ENCODE peak calls at places on chromosome 6, in six cellular contexts. One of them, this sample, is unnamed.

GRCh38 chr6:107244082-107244741 is 128.9 kb upstream of the BEND3 start:
- DNase-seq in H9: no peak
- DNase-seq in RPMI7951: peak; percentile 64
- DNase-seq in caudate nucleus: no peak
- DNase-seq in foreskin fibroblast: no peak
- DNase-seq in kidney glomerular epithelial cell: no peak
- DNase-seq in this sample: no peak

GRCh38 chr6:132611616-132612015 is 12.5 kb downstream of the TAAR2 start:
- DNase-seq in H9: no peak
- DNase-seq in RPMI7951: no peak
- DNase-seq in caudate nucleus: no peak
- DNase-seq in foreskin fibroblast: no peak
- DNase-seq in kidney glomerular epithelial cell: no peak
- DNase-seq in this sample: no peak

GRCh38 chr6:140988780-140989179 is 1143.9 kb upstream of the GJE1 start:
- DNase-seq in H9: no peak
- DNase-seq in RPMI7951: no peak
- DNase-seq in caudate nucleus: no peak
- DNase-seq in foreskin fibroblast: no peak
- DNase-seq in kidney glomerular epithelial cell: no peak
- DNase-seq in this sample: no peak

GRCh38 chr6:106415920-106416319 is 55.4 kb downstream of the CRYBG1 start:
- DNase-seq in H9: no peak
- DNase-seq in RPMI7951: no peak
- DNase-seq in caudate nucleus: no peak
- DNase-seq in foreskin fibroblast: no peak
- DNase-seq in kidney glomerular epithelial cell: no peak
- DNase-seq in this sample: no peak

GRCh38 chr6:4698901-4699659 is 77.1 kb upstream of the CDYL start:
- DNase-seq in H9: no peak
- DNase-seq in RPMI7951: peak; percentile 28
- DNase-seq in caudate nucleus: no peak
- DNase-seq in foreskin fibroblast: no peak
- DNase-seq in kidney glomerular epithelial cell: no peak
- DNase-seq in this sample: no peak

GRCh38 chr6:39280247-39280731 is 33.9 kb downstream of the KCNK17 start:
- DNase-seq in H9: no peak
- DNase-seq in RPMI7951: peak; percentile 60
- DNase-seq in caudate nucleus: no peak
- DNase-seq in foreskin fibroblast: peak; percentile 14
- DNase-seq in kidney glomerular epithelial cell: peak; percentile 49
- DNase-seq in this sample: no peak

GRCh38 chr6:151070666-151071065 is 169.1 kb upstream of the AKAP12 start:
- DNase-seq in H9: no peak
- DNase-seq in RPMI7951: peak; percentile 71
- DNase-seq in caudate nucleus: no peak
- DNase-seq in foreskin fibroblast: peak; percentile 56
- DNase-seq in kidney glomerular epithelial cell: peak; percentile 17
- DNase-seq in this sample: no peak

GRCh38 chr6:47278545-47278944 is 31.2 kb downstream of the TNFRSF21 start:
- DNase-seq in H9: no peak
- DNase-seq in RPMI7951: peak; percentile 31
- DNase-seq in caudate nucleus: no peak
- DNase-seq in foreskin fibroblast: peak; percentile 80
- DNase-seq in kidney glomerular epithelial cell: no peak
- DNase-seq in this sample: no peak

GRCh38 chr6:150091466-150091865 is 22.5 kb upstream of the ULBP3 start:
- DNase-seq in H9: no peak
- DNase-seq in RPMI7951: peak; percentile 67
- DNase-seq in caudate nucleus: no peak
- DNase-seq in foreskin fibroblast: peak; percentile 39
- DNase-seq in kidney glomerular epithelial cell: peak; percentile 45
- DNase-seq in this sample: no peak

GRCh38 chr6:149368065-149368464 is 32.0 kb upstream of the SUMO4 start:
- DNase-seq in H9: no peak
- DNase-seq in RPMI7951: no peak
- DNase-seq in caudate nucleus: no peak
- DNase-seq in foreskin fibroblast: no peak
- DNase-seq in kidney glomerular epithelial cell: no peak
- DNase-seq in this sample: no peak

GRCh38 chr6:31576897-31577341 is 1.6 kb downstream of the TNF start:
- DNase-seq in H9: no peak
- DNase-seq in RPMI7951: no peak
- DNase-seq in caudate nucleus: no peak
- DNase-seq in foreskin fibroblast: no peak
- DNase-seq in kidney glomerular epithelial cell: no peak
- DNase-seq in this sample: no peak

GRCh38 chr6:64890609-64891008 is 816.4 kb downstream of the EYS start:
- DNase-seq in H9: no peak
- DNase-seq in RPMI7951: no peak
- DNase-seq in caudate nucleus: no peak
- DNase-seq in foreskin fibroblast: no peak
- DNase-seq in kidney glomerular epithelial cell: peak; percentile 36
- DNase-seq in this sample: no peak

GRCh38 chr6:150638765-150639164 is 39.1 kb downstream of the PLEKHG1 start:
- DNase-seq in H9: no peak
- DNase-seq in RPMI7951: no peak
- DNase-seq in caudate nucleus: no peak
- DNase-seq in foreskin fibroblast: no peak
- DNase-seq in kidney glomerular epithelial cell: no peak
- DNase-seq in this sample: no peak

GRCh38 chr6:155782320-155782730 is 326.7 kb upstream of the NOX3 start:
- DNase-seq in H9: no peak
- DNase-seq in RPMI7951: peak; percentile 97
- DNase-seq in caudate nucleus: no peak
- DNase-seq in foreskin fibroblast: peak; percentile 81
- DNase-seq in kidney glomerular epithelial cell: peak; percentile 91
- DNase-seq in this sample: peak; percentile 5

GRCh38 chr6:110140650-110141049 is 38.8 kb downstream of the WASF1 start:
- DNase-seq in H9: no peak
- DNase-seq in RPMI7951: peak; percentile 33
- DNase-seq in caudate nucleus: no peak
- DNase-seq in foreskin fibroblast: peak; percentile 83
- DNase-seq in kidney glomerular epithelial cell: no peak
- DNase-seq in this sample: no peak

GRCh38 chr6:170063851-170064617 is 226.8 kb downstream of the DLL1 start:
- DNase-seq in H9: no peak
- DNase-seq in RPMI7951: no peak
- DNase-seq in caudate nucleus: no peak
- DNase-seq in foreskin fibroblast: no peak
- DNase-seq in kidney glomerular epithelial cell: no peak
- DNase-seq in this sample: no peak

GRCh38 chr6:74603676-74604075 is 602.2 kb downstream of the COL12A1 start:
- DNase-seq in H9: no peak
- DNase-seq in RPMI7951: peak; percentile 21
- DNase-seq in caudate nucleus: no peak
- DNase-seq in foreskin fibroblast: peak; percentile 70
- DNase-seq in kidney glomerular epithelial cell: no peak
- DNase-seq in this sample: no peak

GRCh38 chr6:75526502-75527127 is 33.0 kb upstream of the FILIP1 start:
- DNase-seq in H9: peak; percentile 38
- DNase-seq in RPMI7951: peak; percentile 51
- DNase-seq in caudate nucleus: peak; percentile 49
- DNase-seq in foreskin fibroblast: peak; percentile 85
- DNase-seq in kidney glomerular epithelial cell: peak; percentile 55
- DNase-seq in this sample: no peak

GRCh38 chr6:34189806-34190503 is 44.1 kb upstream of the GRM4 start:
- DNase-seq in H9: no peak
- DNase-seq in RPMI7951: no peak
- DNase-seq in caudate nucleus: peak; percentile 4
- DNase-seq in foreskin fibroblast: no peak
- DNase-seq in kidney glomerular epithelial cell: no peak
- DNase-seq in this sample: no peak

GRCh38 chr6:148500402-148500801 is 157.8 kb downstream of the SASH1 start:
- DNase-seq in H9: no peak
- DNase-seq in RPMI7951: peak; percentile 58
- DNase-seq in caudate nucleus: no peak
- DNase-seq in foreskin fibroblast: no peak
- DNase-seq in kidney glomerular epithelial cell: no peak
- DNase-seq in this sample: no peak

GRCh38 chr6:32188381-32189081 is 1.5 kb downstream of the PBX2 start:
- DNase-seq in H9: peak; percentile 28
- DNase-seq in RPMI7951: no peak
- DNase-seq in caudate nucleus: no peak
- DNase-seq in foreskin fibroblast: peak; percentile 56
- DNase-seq in kidney glomerular epithelial cell: no peak
- DNase-seq in this sample: no peak

GRCh38 chr6:39835856-39836442 is 43.8 kb downstream of the DAAM2 start:
- DNase-seq in H9: no peak
- DNase-seq in RPMI7951: no peak
- DNase-seq in caudate nucleus: no peak
- DNase-seq in foreskin fibroblast: peak; percentile 47
- DNase-seq in kidney glomerular epithelial cell: no peak
- DNase-seq in this sample: no peak

GRCh38 chr6:169075211-169075621 is 178.4 kb downstream of the THBS2 start:
- DNase-seq in H9: no peak
- DNase-seq in RPMI7951: no peak
- DNase-seq in caudate nucleus: no peak
- DNase-seq in foreskin fibroblast: peak; percentile 88
- DNase-seq in kidney glomerular epithelial cell: no peak
- DNase-seq in this sample: no peak

GRCh38 chr6:55669133-55669532 is 90.1 kb upstream of the HMGCLL1 start:
- DNase-seq in H9: no peak
- DNase-seq in RPMI7951: no peak
- DNase-seq in caudate nucleus: no peak
- DNase-seq in foreskin fibroblast: no peak
- DNase-seq in kidney glomerular epithelial cell: no peak
- DNase-seq in this sample: no peak

GRCh38 chr6:26388441-26388840 is 5.5 kb downstream of the BTN2A2 start:
- DNase-seq in H9: no peak
- DNase-seq in RPMI7951: no peak
- DNase-seq in caudate nucleus: no peak
- DNase-seq in foreskin fibroblast: no peak
- DNase-seq in kidney glomerular epithelial cell: no peak
- DNase-seq in this sample: no peak

GRCh38 chr6:13526339-13526717 is 38.9 kb upstream of the GFOD1 start:
- DNase-seq in H9: no peak
- DNase-seq in RPMI7951: no peak
- DNase-seq in caudate nucleus: no peak
- DNase-seq in foreskin fibroblast: no peak
- DNase-seq in kidney glomerular epithelial cell: no peak
- DNase-seq in this sample: no peak

GRCh38 chr6:47168176-47168575 is 126.0 kb upstream of the ADGRF1 start:
- DNase-seq in H9: no peak
- DNase-seq in RPMI7951: peak; percentile 99
- DNase-seq in caudate nucleus: no peak
- DNase-seq in foreskin fibroblast: peak; percentile 98
- DNase-seq in kidney glomerular epithelial cell: peak; percentile 98
- DNase-seq in this sample: peak; percentile 76

GRCh38 chr6:141510803-141511202 is 621.9 kb upstream of the GJE1 start:
- DNase-seq in H9: no peak
- DNase-seq in RPMI7951: no peak
- DNase-seq in caudate nucleus: no peak
- DNase-seq in foreskin fibroblast: no peak
- DNase-seq in kidney glomerular epithelial cell: no peak
- DNase-seq in this sample: no peak

GRCh38 chr6:31791324-31792089 is 4.0 kb downstream of the VARS1 start:
- DNase-seq in H9: peak; percentile 76
- DNase-seq in RPMI7951: peak; percentile 49
- DNase-seq in caudate nucleus: no peak
- DNase-seq in foreskin fibroblast: peak; percentile 71
- DNase-seq in kidney glomerular epithelial cell: peak; percentile 34
- DNase-seq in this sample: no peak

GRCh38 chr6:15301179-15302006 is 55.5 kb downstream of the JARID2 start:
- DNase-seq in H9: no peak
- DNase-seq in RPMI7951: no peak
- DNase-seq in caudate nucleus: no peak
- DNase-seq in foreskin fibroblast: peak; percentile 13
- DNase-seq in kidney glomerular epithelial cell: no peak
- DNase-seq in this sample: no peak

GRCh38 chr6:72911463-72912153 is 289.7 kb downstream of the KCNQ5 start:
- DNase-seq in H9: no peak
- DNase-seq in RPMI7951: no peak
- DNase-seq in caudate nucleus: no peak
- DNase-seq in foreskin fibroblast: peak; percentile 33
- DNase-seq in kidney glomerular epithelial cell: no peak
- DNase-seq in this sample: no peak

GRCh38 chr6:25389501-25389900 is 110.3 kb downstream of the CARMIL1 start:
- DNase-seq in H9: no peak
- DNase-seq in RPMI7951: peak; percentile 58
- DNase-seq in caudate nucleus: no peak
- DNase-seq in foreskin fibroblast: peak; percentile 64
- DNase-seq in kidney glomerular epithelial cell: peak; percentile 67
- DNase-seq in this sample: no peak

GRCh38 chr6:15763827-15764226 is 101.0 kb upstream of the DTNBP1 start:
- DNase-seq in H9: no peak
- DNase-seq in RPMI7951: peak; percentile 68
- DNase-seq in caudate nucleus: no peak
- DNase-seq in foreskin fibroblast: peak; percentile 69
- DNase-seq in kidney glomerular epithelial cell: peak; percentile 82
- DNase-seq in this sample: peak; percentile 32

GRCh38 chr6:89022747-89023289 is 57.7 kb upstream of the PNRC1 start:
- DNase-seq in H9: no peak
- DNase-seq in RPMI7951: peak; percentile 27
- DNase-seq in caudate nucleus: no peak
- DNase-seq in foreskin fibroblast: peak; percentile 65
- DNase-seq in kidney glomerular epithelial cell: peak; percentile 11
- DNase-seq in this sample: no peak

GRCh38 chr6:162119349-162119748 is 608.2 kb downstream of the PRKN start:
- DNase-seq in H9: no peak
- DNase-seq in RPMI7951: peak; percentile 30
- DNase-seq in caudate nucleus: no peak
- DNase-seq in foreskin fibroblast: peak; percentile 70
- DNase-seq in kidney glomerular epithelial cell: no peak
- DNase-seq in this sample: no peak

GRCh38 chr6:100305237-100305869 is 159.4 kb downstream of the SIM1 start:
- DNase-seq in H9: no peak
- DNase-seq in RPMI7951: no peak
- DNase-seq in caudate nucleus: no peak
- DNase-seq in foreskin fibroblast: no peak
- DNase-seq in kidney glomerular epithelial cell: no peak
- DNase-seq in this sample: no peak

GRCh38 chr6:6699741-6700367 is 111.3 kb downstream of the LY86 start:
- DNase-seq in H9: peak; percentile 52
- DNase-seq in RPMI7951: peak; percentile 76
- DNase-seq in caudate nucleus: peak; percentile 7
- DNase-seq in foreskin fibroblast: peak; percentile 97
- DNase-seq in kidney glomerular epithelial cell: peak; percentile 83
- DNase-seq in this sample: no peak

GRCh38 chr6:21003780-21004541 is 469.7 kb downstream of the CDKAL1 start:
- DNase-seq in H9: no peak
- DNase-seq in RPMI7951: peak; percentile 48
- DNase-seq in caudate nucleus: no peak
- DNase-seq in foreskin fibroblast: peak; percentile 70
- DNase-seq in kidney glomerular epithelial cell: no peak
- DNase-seq in this sample: no peak

GRCh38 chr6:12324096-12324495 is 33.9 kb downstream of the EDN1 start:
- DNase-seq in H9: no peak
- DNase-seq in RPMI7951: peak; percentile 87
- DNase-seq in caudate nucleus: no peak
- DNase-seq in foreskin fibroblast: peak; percentile 51
- DNase-seq in kidney glomerular epithelial cell: peak; percentile 92
- DNase-seq in this sample: no peak